ENCODE peak calls at places on chromosome 14, in six cellular contexts. I, Z, M, D, H and F are unnamed samples.

GRCh38 chr14:54105406-54105805 is 148.8 kb upstream of the BMP4 start:
- DNase-seq in D (no peak), Z (no peak), I (no peak), M (no peak), H (no peak), F (no peak)

GRCh38 chr14:33184587-33184986 is 245.9 kb downstream of the NPAS3 start:
- DNase-seq in I (no peak), D (no peak), Z (peak; percentile 17), M (no peak), H (no peak), F (no peak)

GRCh38 chr14:55383541-55384140 is 28.0 kb downstream of the ATG14 start:
- DNase-seq in I (no peak), M (no peak), D (no peak), H (no peak), Z (no peak), F (no peak)

GRCh38 chr14:92970233-92970625 is 47.3 kb downstream of the CHGA start:
- DNase-seq in H (no peak), I (no peak), M (no peak), D (no peak), Z (no peak), F (no peak)

GRCh38 chr14:60878536-60878935 is 102.3 kb downstream of the TRMT5 start:
- DNase-seq in Z (no peak), D (no peak), M (no peak), H (no peak), I (no peak), F (no peak)

GRCh38 chr14:33210304-33210703 is 271.6 kb downstream of the NPAS3 start:
- DNase-seq in M (no peak), H (peak; percentile 20), D (peak; percentile 71), Z (no peak), I (no peak), F (peak; percentile 8)

GRCh38 chr14:103361868-103362267 is 23.3 kb upstream of the MARK3 start:
- DNase-seq in I (no peak), Z (peak; percentile 86), H (no peak), M (no peak), D (no peak), F (no peak)

GRCh38 chr14:72810201-72810600 is 83.7 kb downstream of the DPF3 start:
- DNase-seq in H (peak; percentile 65), M (no peak), I (peak; percentile 17), D (no peak), Z (no peak), F (no peak)

GRCh38 chr14:49959822-49960408 is 67.0 kb downstream of the ARF6 start:
- DNase-seq in M (no peak), Z (no peak), H (no peak), D (peak; percentile 13), I (no peak), F (peak; percentile 66)

GRCh38 chr14:80988742-80989429 is 33.5 kb downstream of the TSHR start:
- DNase-seq in I (no peak), Z (no peak), D (no peak), H (no peak), M (no peak), F (no peak)

GRCh38 chr14:98226411-98226810 is 1045.6 kb downstream of the BCL11B start:
- DNase-seq in M (no peak), H (no peak), Z (no peak), D (no peak), I (no peak), F (no peak)

GRCh38 chr14:20494935-20495766 is 10.2 kb upstream of the RNASE10 start:
- DNase-seq in M (no peak), H (no peak), I (no peak), D (no peak), Z (peak; percentile 31), F (no peak)

GRCh38 chr14:23071975-23072539 is 14.7 kb upstream of the CDH24 start:
- DNase-seq in I (no peak), D (no peak), H (no peak), M (no peak), Z (no peak), F (no peak)

GRCh38 chr14:93655078-93655750 is 133.1 kb downstream of the PRIMA1 start:
- DNase-seq in I (no peak), D (peak; percentile 51), M (no peak), H (peak; percentile 25), Z (peak; percentile 38), F (peak; percentile 37)

GRCh38 chr14:92728781-92729364 is 19.6 kb downstream of the LGMN start:
- DNase-seq in D (no peak), I (no peak), M (no peak), Z (no peak), H (no peak), F (peak; percentile 66)